ENCODE peak calls at places on chromosome 6, in five cellular contexts. O is HCT116, K is SK-N-SH, A is GM12878, F is K562. L is an unnamed sample.

GRCh38 chr6:112153926-112154621 is 66.7 kb downstream of the FAM229B start:
- DNase-seq in O (no peak), K (peak), A (no peak), F (peak), L (no peak)

GRCh38 chr6:106084106-106084963 is 1.8 kb upstream of the PRDM1 start:
- DNase-seq in O (peak), K (no peak), A (peak), F (peak), L (peak)

GRCh38 chr6:1893470-1894130 is 283.9 kb downstream of the FOXC1 start:
- DNase-seq in O (no peak), K (no peak), A (no peak), F (no peak), L (no peak)

GRCh38 chr6:14412026-14412425 is 294.5 kb downstream of the CD83 start:
- DNase-seq in O (no peak), K (no peak), A (no peak), F (no peak), L (no peak)

GRCh38 chr6:144909753-144910280 is 624.7 kb downstream of the UTRN start:
- DNase-seq in O (no peak), K (no peak), A (no peak), F (no peak), L (no peak)

GRCh38 chr6:107083047-107083768 is 32.1 kb downstream of the BEND3 start:
- DNase-seq in O (no peak), K (no peak), A (peak), F (no peak), L (no peak)

GRCh38 chr6:150537481-150537880 is 62.2 kb upstream of the PLEKHG1 start:
- DNase-seq in O (no peak), K (no peak), A (no peak), F (no peak), L (no peak)

GRCh38 chr6:24996145-24996836 is 60.5 kb upstream of the RIPOR2 start:
- DNase-seq in O (no peak), K (no peak), A (no peak), F (no peak), L (no peak)

GRCh38 chr6:150813319-150813992 is 52.0 kb upstream of the MTHFD1L start:
- DNase-seq in O (peak), K (no peak), A (peak), F (no peak), L (no peak)

GRCh38 chr6:77457720-77458349 is 5.5 kb downstream of the HTR1B start:
- DNase-seq in O (peak), K (peak), A (no peak), F (peak), L (peak)

GRCh38 chr6:715709-716450 is 22.9 kb upstream of the EXOC2 start:
- DNase-seq in O (no peak), K (peak), A (no peak), F (no peak), L (no peak)

GRCh38 chr6:117156701-117157100 is 108.7 kb upstream of the VGLL2 start:
- DNase-seq in O (no peak), K (no peak), A (no peak), F (no peak), L (no peak)

GRCh38 chr6:14658030-14658429 is 540.5 kb downstream of the CD83 start:
- DNase-seq in O (no peak), K (no peak), A (no peak), F (no peak), L (no peak)

GRCh38 chr6:82013561-82014275 is 233.8 kb downstream of the IBTK start:
- DNase-seq in O (no peak), K (no peak), A (no peak), F (no peak), L (peak)

GRCh38 chr6:40754481-40755045 is 167.4 kb upstream of the LRFN2 start:
- DNase-seq in O (no peak), K (peak), A (no peak), F (no peak), L (no peak)

GRCh38 chr6:1605822-1606532 is 3.7 kb upstream of the FOXC1 start:
- DNase-seq in O (no peak), K (no peak), A (no peak), F (no peak), L (no peak)

GRCh38 chr6:75863001-75863400 is 114.0 kb downstream of the MYO6 start:
- DNase-seq in O (no peak), K (no peak), A (no peak), F (no peak), L (no peak)

GRCh38 chr6:162074641-162075040 is 652.9 kb downstream of the PRKN start:
- DNase-seq in O (no peak), K (no peak), A (no peak), F (no peak), L (no peak)

GRCh38 chr6:137823826-137824501 is 43.1 kb upstream of the TNFAIP3 start:
- DNase-seq in O (no peak), K (peak), A (no peak), F (peak), L (no peak)

GRCh38 chr6:134935076-134935475 is 14.8 kb downstream of the ALDH8A1 start:
- DNase-seq in O (no peak), K (no peak), A (no peak), F (no peak), L (no peak)

GRCh38 chr6:21738180-21739094 is 144.9 kb downstream of the SOX4 start:
- DNase-seq in O (no peak), K (peak), A (no peak), F (no peak), L (no peak)

GRCh38 chr6:28940294-28940858 is 16.6 kb upstream of the TRIM27 start:
- DNase-seq in O (no peak), K (peak), A (peak), F (peak), L (peak)

GRCh38 chr6:75893058-75893775 is 144.2 kb downstream of the MYO6 start:
- DNase-seq in O (peak), K (peak), A (peak), F (peak), L (peak)

GRCh38 chr6:44472250-44472945 is 84.9 kb downstream of the CDC5L start:
- DNase-seq in O (no peak), K (no peak), A (no peak), F (no peak), L (no peak)

GRCh38 chr6:140052757-140053729 is 678.6 kb upstream of the CITED2 start:
- DNase-seq in O (no peak), K (no peak), A (no peak), F (peak), L (no peak)

GRCh38 chr6:154127638-154128037 is 88.6 kb downstream of the OPRM1 start:
- DNase-seq in O (no peak), K (peak), A (no peak), F (no peak), L (no peak)

GRCh38 chr6:87706187-87706966 is 4.3 kb upstream of the AKIRIN2 start:
- DNase-seq in O (no peak), K (no peak), A (no peak), F (no peak), L (no peak)

GRCh38 chr6:164085552-164086325 is 671.2 kb downstream of the QKI start:
- DNase-seq in O (no peak), K (no peak), A (no peak), F (no peak), L (no peak)

GRCh38 chr6:166515072-166515810 is 71.2 kb downstream of the RAMACL start:
- DNase-seq in O (peak), K (no peak), A (no peak), F (peak), L (peak)
- TF ChIP-seq ZBTB33 in O (no peak), K (no peak), A (no peak), F (no peak), L (no peak)

DNA sequence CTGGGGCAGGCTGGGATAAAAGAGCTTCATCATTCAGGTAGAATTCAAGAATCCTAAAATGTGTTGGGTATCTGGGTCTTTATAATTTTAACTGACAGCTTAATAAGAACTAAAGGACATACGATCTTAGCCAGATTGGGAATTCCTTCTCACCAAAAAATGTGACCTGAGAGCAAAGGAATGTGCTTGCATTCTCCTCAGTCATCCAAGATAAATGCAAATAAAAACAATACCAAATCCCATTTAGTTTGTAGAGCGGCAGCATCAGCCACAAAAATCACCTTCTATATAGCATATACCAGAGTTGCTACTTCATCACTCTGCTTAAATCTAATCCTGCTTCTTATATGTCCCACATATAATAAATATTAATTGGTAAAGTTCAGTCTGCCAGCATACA is 16.9 kb downstream of the USP49 start:
- DNase-seq in O (no peak), K (no peak), A (no peak), F (no peak), L (no peak)
- TF ChIP-seq ZBTB33 in O (no peak), K (no peak), A (no peak), F (no peak), L (no peak)

GRCh38 chr6:5657684-5658429 is 348.9 kb downstream of the NRN1 start:
- DNase-seq in O (no peak), K (no peak), A (no peak), F (no peak), L (no peak)
- TF ChIP-seq ZBTB33 in O (no peak), K (no peak), A (no peak), F (no peak), L (no peak)

DNA sequence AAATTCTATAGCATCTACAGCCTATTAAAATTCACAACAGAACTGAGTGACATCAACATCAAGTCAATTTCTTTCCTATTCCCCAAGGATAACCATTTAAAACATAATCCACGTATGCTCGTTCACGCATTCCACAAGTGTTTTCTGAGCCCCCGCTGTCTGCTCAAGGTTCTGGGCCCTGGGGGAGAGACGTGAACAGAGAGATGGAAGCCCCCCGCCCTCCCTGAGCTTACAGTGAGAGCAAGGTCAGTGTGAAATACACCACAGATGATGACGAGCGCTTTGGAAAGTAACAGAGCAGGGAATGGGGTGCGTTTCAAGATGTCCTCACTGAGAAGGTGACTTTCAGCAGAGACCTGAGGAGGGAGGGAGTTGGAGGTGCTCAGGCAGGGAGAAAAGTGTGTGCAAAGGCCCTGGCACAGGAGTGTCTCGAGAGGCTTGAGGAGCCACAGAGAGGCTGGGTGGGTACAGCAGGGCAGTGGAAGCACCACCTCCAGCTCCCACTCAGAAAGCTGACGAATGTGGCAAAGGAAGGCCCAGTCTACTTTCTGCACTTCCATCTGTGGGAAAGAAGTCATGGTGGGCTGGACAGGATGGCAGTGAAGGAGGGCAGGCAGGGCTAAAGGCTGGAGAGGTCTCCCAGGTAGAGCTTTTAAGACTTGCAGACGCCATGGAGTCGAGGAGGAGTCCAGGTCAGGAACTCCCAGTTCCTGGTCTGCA is 88.3 kb downstream of the DLL1 start:
- DNase-seq in O (no peak), K (no peak), A (no peak), F (no peak), L (no peak)
- TF ChIP-seq ZBTB33 in O (no peak), K (no peak), A (no peak), F (no peak), L (no peak)

DNA sequence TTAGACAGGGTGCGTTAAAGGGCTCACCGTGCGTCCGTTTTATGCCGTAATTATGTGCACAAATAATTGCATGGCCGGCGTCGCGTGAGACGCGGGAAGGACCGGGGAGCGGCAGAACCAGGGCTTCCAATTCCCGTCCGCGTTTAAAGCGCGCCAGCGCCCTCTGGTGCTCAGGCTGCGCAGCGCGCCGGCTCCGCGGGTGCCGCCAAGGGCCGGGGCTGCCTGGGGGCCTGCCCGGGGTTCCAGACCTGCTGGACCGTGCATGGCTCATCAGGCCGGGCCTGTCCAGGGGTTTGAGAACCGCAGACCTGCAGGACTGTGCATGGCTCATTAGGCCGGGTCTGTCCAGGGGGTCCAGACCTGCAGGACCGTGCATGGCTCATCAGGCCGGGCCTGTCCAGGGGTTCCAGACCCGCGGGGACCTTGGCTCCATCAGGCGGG is 369.0 kb downstream of the THBS2 start:
- DNase-seq in O (peak), K (peak), A (no peak), F (peak), L (peak)
- TF ChIP-seq ZBTB33 in O (no peak), K (no peak), A (no peak), F (no peak), L (peak)